ENCODE peak calls at places on chromosomes 7 and 10, in seven cellular contexts. Q is heart left ventricle, Z is gastrocnemius medialis, D is right lobe of liver, K is Peyer's patch, L is H1, H is breast epithelium. G is an unnamed sample.
A peak's percentile ranks its signal among the peaks of the same experiment; 100 is the strongest.

GRCh38 chr10:116838143-116838725 is 11.1 kb upstream of the ENO4 start:
- DNase-seq in Q (no peak), Z (no peak), D (no peak), K (no peak), L (no peak), H (no peak), G (no peak)

GRCh38 chr7:24175603-24176002 is 108.4 kb upstream of the NPY start:
- DNase-seq in Q (no peak), Z (no peak), D (no peak), K (no peak), L (no peak), H (no peak), G (no peak)

GRCh38 chr10:75121322-75121721 is 9.9 kb downstream of the SAMD8 start:
- DNase-seq in Q (no peak), Z (no peak), D (no peak), K (no peak), L (no peak), H (no peak), G (no peak)

GRCh38 chr10:101041252-101041761 is 10.3 kb downstream of the SFXN3 start:
- DNase-seq in Q (peak; percentile 77), Z (peak; percentile 83), D (peak; percentile 80), K (peak; percentile 81), L (no peak), H (peak; percentile 72), G (peak; percentile 86)

GRCh38 chr10:60531006-60531405 is 141.3 kb upstream of the ANK3 start:
- DNase-seq in Q (no peak), Z (no peak), D (no peak), K (no peak), L (no peak), H (no peak), G (no peak)

GRCh38 chr10:1211844-1212570 is 155.8 kb downstream of the WDR37 start:
- DNase-seq in Q (no peak), Z (no peak), D (no peak), K (no peak), L (no peak), H (no peak), G (no peak)

GRCh38 chr10:129476431-129476830 is 9.4 kb downstream of the MGMT start:
- DNase-seq in Q (no peak), Z (no peak), D (no peak), K (no peak), L (no peak), H (no peak), G (no peak)

GRCh38 chr10:128268015-128268722 is 141.9 kb upstream of the MKI67 start:
- DNase-seq in Q (no peak), Z (no peak), D (no peak), K (no peak), L (peak; percentile 67), H (no peak), G (no peak)

GRCh38 chr10:124745678-124746077 is 1.5 kb upstream of the FAM53B start:
- DNase-seq in Q (no peak), Z (no peak), D (no peak), K (no peak), L (no peak), H (no peak), G (no peak)

GRCh38 chr10:35639651-35640311 is 2.3 kb downstream of the FZD8 start:
- DNase-seq in Q (no peak), Z (no peak), D (no peak), K (no peak), L (no peak), H (no peak), G (peak; percentile 87)

DNA sequence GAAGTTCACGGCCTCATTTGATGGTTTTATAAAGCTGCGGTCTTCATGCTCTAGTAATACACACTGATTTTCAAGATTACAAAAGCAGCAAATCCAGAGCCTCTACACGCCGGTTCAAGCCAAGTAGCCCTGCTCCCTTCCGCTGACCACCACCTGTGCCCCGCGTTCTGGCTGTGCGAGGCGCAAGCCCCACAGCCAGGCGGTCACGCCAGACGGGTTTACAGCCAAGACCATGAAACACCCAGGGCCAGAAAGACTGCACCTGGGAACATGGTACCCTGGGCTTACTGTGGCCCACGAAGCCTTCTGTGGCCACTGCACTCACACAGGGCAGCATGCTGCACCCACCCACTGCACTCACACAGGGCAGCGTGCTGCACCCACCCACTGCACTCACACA is 33.6 kb downstream of the GPER1 start:
- DNase-seq in Q (no peak), Z (no peak), D (no peak), K (no peak), L (no peak), H (peak; percentile 9), G (no peak)
- TF ChIP-seq POLR2A in Q (no peak), Z (no peak), D (no peak), K (no peak), L (no peak), H (no peak), G (no peak)

GRCh38 chr7:15086171-15086745 is 183.7 kb upstream of the DGKB start:
- DNase-seq in Q (no peak), Z (no peak), D (no peak), K (no peak), L (no peak), H (no peak), G (no peak)
- H3K4me3 ChIP-seq in Q (no peak overlapping the region), Z (no peak overlapping the region), D (no peak overlapping the region), K (no peak overlapping the region), L (no peak overlapping the region), H (no peak overlapping the region), G (no peak overlapping the region)

DNA sequence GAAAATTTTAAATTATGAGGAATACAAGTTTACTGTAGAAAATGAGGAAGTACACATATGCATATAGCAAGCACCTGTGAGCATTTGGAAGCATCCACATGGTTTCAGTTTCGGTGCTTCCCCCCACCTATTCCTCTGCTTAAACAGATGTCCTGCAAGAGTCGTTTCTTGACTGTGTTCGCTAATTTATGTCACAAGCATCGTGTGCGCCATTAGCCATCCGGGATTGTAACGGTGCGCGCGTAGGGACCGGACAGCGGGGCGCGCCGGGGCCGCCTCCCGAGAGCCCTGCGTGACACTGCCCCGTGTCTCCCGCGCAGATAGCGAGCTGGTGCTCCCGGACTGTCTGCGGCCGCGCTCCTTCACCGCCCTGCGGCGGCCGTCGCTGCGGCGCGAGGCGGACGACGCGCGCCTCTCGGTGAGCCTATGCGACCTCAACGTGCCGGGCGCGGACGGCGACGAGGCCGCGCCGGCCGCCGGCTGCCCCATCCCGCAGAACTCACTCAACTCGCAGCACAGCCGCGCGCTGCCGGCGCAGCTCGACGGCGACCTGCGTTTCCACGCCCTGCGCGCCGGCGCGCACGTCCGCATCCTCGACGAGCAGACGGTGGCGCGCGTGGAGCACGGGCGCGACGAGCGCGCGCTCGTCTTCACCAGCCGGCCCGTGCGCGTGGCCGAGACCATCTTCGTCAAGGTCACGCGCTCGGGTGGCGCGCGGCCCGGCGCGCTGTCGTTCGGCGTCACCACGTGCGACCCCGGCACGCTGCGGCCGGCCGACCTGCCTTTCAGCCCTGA is 90.9 kb downstream of the NEURL1 start:
- DNase-seq in Q (peak; percentile 76), Z (no peak), D (no peak), K (peak; percentile 35), L (no peak), H (no peak), G (no peak)
- TF ChIP-seq POLR2A in Q (no peak), Z (no peak), D (no peak), K (no peak), L (no peak), H (no peak), G (no peak)

GRCh38 chr7:138926241-138926612 is 55.0 kb downstream of the KIAA1549 start:
- DNase-seq in Q (no peak), Z (no peak), D (no peak), K (no peak), L (no peak), H (no peak), G (peak; percentile 18)
- H3K4me3 ChIP-seq in Q (no peak overlapping the region), Z (no peak overlapping the region), D (no peak overlapping the region), K (no peak overlapping the region), L (no peak overlapping the region), H (no peak overlapping the region), G (no peak overlapping the region)

GRCh38 chr7:134780166-134780853 is 876 bp downstream of the CALD1 start:
- DNase-seq in Q (no peak), Z (no peak), D (no peak), K (no peak), L (no peak), H (no peak), G (no peak)
- TF ChIP-seq POLR2A in Q (no peak), Z (no peak), D (no peak), K (no peak), L (peak; percentile 46), H (no peak), G (no peak)

GRCh38 chr10:12484945-12485805 is 135.8 kb downstream of the CAMK1D start:
- DNase-seq in Q (no peak), Z (peak; percentile 17), D (no peak), K (peak; percentile 65), L (peak; percentile 9), H (no peak), G (no peak)

GRCh38 chr10:12487366-12487765 is 138.0 kb downstream of the CAMK1D start:
- DNase-seq in Q (no peak), Z (no peak), D (no peak), K (no peak), L (no peak), H (no peak), G (no peak)

GRCh38 chr10:12482586-12482985 is 133.2 kb downstream of the CAMK1D start:
- DNase-seq in Q (no peak), Z (no peak), D (no peak), K (no peak), L (peak; percentile 25), H (no peak), G (no peak)

GRCh38 chr10:12481956-12482355 is 132.6 kb downstream of the CAMK1D start:
- DNase-seq in Q (no peak), Z (no peak), D (no peak), K (no peak), L (no peak), H (no peak), G (no peak)

DNA sequence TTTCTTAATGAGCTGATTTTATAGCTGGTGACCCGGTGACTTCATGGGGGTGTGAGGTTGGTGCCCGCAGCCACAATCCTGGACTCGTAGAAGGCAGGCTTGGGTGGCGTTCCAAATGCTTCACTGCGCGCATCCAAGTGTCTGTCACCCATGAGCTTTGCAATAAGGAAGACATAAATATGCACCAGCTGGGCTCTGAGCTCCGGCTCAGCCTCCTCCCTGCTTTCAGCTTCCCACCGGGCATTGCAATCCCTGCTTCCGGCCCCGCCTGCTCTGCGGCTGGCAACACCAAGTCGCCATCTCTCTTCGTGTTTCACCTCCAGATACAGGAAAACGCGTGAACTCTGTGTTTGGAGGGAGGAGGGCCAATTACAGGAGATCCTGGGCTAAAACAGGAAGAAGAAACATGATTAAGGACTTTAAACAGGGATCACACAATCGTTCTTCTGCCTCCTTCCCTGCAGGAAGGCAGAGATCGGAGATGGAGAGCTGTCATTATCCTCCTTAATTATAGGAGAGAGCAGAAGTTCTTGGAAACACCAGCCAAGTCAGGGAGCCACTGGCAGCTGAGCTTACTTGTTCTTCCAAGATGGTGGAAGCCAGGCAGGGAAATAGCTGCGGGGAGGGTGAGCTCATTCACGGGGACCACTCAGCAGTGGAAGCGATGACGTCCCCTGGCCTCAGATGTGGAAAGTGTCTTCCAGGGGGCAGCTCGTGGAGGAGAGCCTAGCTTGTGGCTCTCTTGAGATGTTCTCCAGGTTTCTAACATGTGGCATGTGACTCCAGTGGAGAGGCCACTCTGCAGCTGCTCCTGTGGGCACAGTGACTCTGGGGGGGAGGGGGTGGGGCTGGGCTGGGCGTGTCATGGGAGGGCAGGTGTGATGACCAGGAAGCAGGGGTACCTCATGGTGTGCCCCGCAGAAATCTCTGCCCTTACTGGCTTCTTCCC is 134.9 kb downstream of the CAMK1D start:
- DNase-seq in Q (no peak), Z (no peak), D (no peak), K (peak; percentile 30), L (no peak), H (no peak), G (no peak)
- H3K4me3 ChIP-seq in Q (peak overlapping the region; percentile 25), Z (no peak overlapping the region), D (no peak overlapping the region), K (peak overlapping the region; percentile 20), L (no peak overlapping the region), H (no peak overlapping the region), G (no peak overlapping the region)

GRCh38 chr7:27930910-27931476 is 191.0 kb downstream of the TAX1BP1 start:
- DNase-seq in Q (no peak), Z (no peak), D (no peak), K (no peak), L (no peak), H (no peak), G (no peak)
- TF ChIP-seq POLR2A in Q (no peak), Z (no peak), D (no peak), K (no peak), L (no peak), H (no peak), G (no peak)